ENCODE peak calls at places on chromosomes 2 and 18, in four cellular contexts. G is HepG2, Q is stomach, J is breast epithelium. X is an unnamed sample.

GRCh38 chr2:143974262-143974661 is 545.7 kb downstream of the ZEB2 start:
- DNase-seq in Q (no peak), J (no peak), G (no peak), X (no peak)

GRCh38 chr2:15311201-15311882 is 249.8 kb downstream of the NBAS start:
- DNase-seq in J (no peak), G (no peak), Q (no peak), X (no peak)

GRCh38 chr2:15943378-15943851 is 3.1 kb downstream of the MYCN start:
- DNase-seq in J (no peak), Q (peak; percentile 47), G (no peak), X (peak; percentile 23)

GRCh38 chr2:144477281-144477942 is 42.5 kb downstream of the ZEB2 start:
- DNase-seq in Q (no peak), J (no peak), G (no peak), X (no peak)

GRCh38 chr2:232520088-232520487 is at the start of gene PRSS56:
- DNase-seq in G (no peak), Q (no peak), J (no peak), X (no peak)

GRCh38 chr18:74895686-74896085 is 298.0 kb downstream of the ZNF407 start:
- DNase-seq in Q (no peak), G (peak; percentile 7), J (no peak), X (no peak)

GRCh38 chr2:101823849-101824248 is 126.3 kb downstream of the MAP4K4 start:
- DNase-seq in G (no peak), J (no peak), Q (no peak), X (no peak)

GRCh38 chr2:46351388-46352141 is 54.4 kb downstream of the EPAS1 start:
- DNase-seq in J (no peak), Q (peak; percentile 49), G (no peak), X (no peak)

GRCh38 chr2:68548396-68548795 is 81.0 kb downstream of the APLF start:
- DNase-seq in Q (no peak), J (no peak), G (no peak), X (no peak)

GRCh38 chr18:7174359-7175107 is 56.4 kb upstream of the LRRC30 start:
- DNase-seq in J (peak; percentile 56), Q (no peak), G (peak; percentile 10), X (no peak)

GRCh38 chr2:135164431-135164830 is 112.3 kb downstream of the RAB3GAP1 start:
- DNase-seq in G (no peak), J (no peak), Q (no peak), X (no peak)

GRCh38 chr2:220036431-220036830 is 409.0 kb downstream of the SLC4A3 start:
- DNase-seq in G (no peak), Q (no peak), J (no peak), X (no peak)

GRCh38 chr18:25351280-25351772 is 640 bp downstream of the ZNF521 start:
- DNase-seq in Q (no peak), J (no peak), G (no peak), X (no peak)

GRCh38 chr2:146661494-146662096 is 1183.2 kb upstream of the ACVR2A start:
- DNase-seq in J (no peak), G (peak; percentile 23), Q (no peak), X (no peak)

GRCh38 chr2:99804969-99805368 is 315.2 kb upstream of the REV1 start:
- DNase-seq in J (no peak), Q (no peak), G (no peak), X (no peak)

GRCh38 chr18:62524443-62525200 is 1.8 kb downstream of the ZCCHC2 start:
- DNase-seq in J (peak; percentile 50), G (no peak), Q (peak; percentile 73), X (peak; percentile 37)

GRCh38 chr2:20625920-20626697 is 24.8 kb downstream of the HS1BP3 start:
- DNase-seq in G (no peak), Q (peak; percentile 60), J (no peak), X (no peak)

GRCh38 chr2:231563378-231563961 is 29.2 kb upstream of the TEX44 start:
- DNase-seq in G (peak; percentile 34), J (peak; percentile 21), Q (peak; percentile 33), X (peak; percentile 50)

GRCh38 chr2:216553093-216553478 is 54.4 kb downstream of the RPL37A start:
- DNase-seq in Q (no peak), J (no peak), G (peak; percentile 96), X (no peak)

GRCh38 chr18:12076424-12077140 is 17.1 kb upstream of the ANKRD62 start:
- DNase-seq in J (no peak), G (no peak), Q (peak; percentile 55), X (no peak)

GRCh38 chr2:58992062-58992736 is 751.1 kb upstream of the FANCL start:
- DNase-seq in G (peak; percentile 12), Q (no peak), J (no peak), X (no peak)

GRCh38 chr2:174901075-174901474 is 104.1 kb downstream of the CHN1 start:
- DNase-seq in J (no peak), G (no peak), Q (no peak), X (no peak)

DNA sequence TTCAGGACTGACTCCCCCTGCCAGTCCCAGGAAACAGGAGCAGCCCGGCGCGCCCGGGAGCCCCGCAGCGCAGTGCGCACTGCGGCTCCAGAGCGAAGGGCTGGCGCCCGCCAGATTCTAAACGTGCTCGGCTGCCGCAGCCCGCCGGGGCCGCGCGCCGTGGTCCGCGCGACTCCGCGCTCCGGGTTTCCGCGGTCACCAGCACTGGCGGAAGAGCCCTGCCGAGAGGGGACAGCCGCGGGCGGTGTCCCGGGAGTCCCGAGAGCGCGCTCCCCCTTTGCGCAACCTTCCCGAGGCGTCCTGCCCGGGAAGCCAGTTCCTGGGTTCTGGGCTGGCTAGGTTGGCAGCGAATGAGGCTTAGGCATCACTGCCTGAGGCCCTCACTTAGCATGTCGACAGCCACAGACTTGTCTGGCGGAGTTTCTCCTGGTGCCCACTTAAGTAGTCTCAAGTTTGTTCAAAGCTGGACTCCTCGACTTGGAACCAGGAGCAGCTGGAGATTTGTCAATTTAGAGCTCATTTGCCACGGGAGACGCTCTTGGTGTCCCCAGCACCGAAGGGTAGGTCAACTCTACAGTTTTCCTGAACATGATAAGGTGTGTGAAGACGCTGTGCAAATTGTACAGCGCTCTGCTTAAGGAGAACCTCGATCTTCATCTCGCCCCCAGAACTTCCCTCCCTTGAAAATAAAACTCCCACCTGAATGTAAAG is 1.5 kb upstream of the VSNL1 start:
- DNase-seq in G (peak; percentile 83), Q (peak; percentile 78), J (peak; percentile 80), X (no peak)
- TF ChIP-seq POLR2A in G (peak; percentile 88), Q (no peak), J (no peak), X (no peak)

GRCh38 chr2:73890301-73891092 is 2.3 kb upstream of the ACTG2 start:
- DNase-seq in J (no peak), G (peak; percentile 19), Q (no peak), X (no peak)
- TF ChIP-seq POLR2AphosphoS5 in J (no peak), G (no peak), Q (no peak), X (no peak)

GRCh38 chr2:38190542-38191218 is 114.7 kb upstream of the CYP1B1 start:
- DNase-seq in Q (no peak), G (no peak), J (no peak), X (no peak)
- TF ChIP-seq POLR2A in Q (no peak), G (no peak), J (no peak), X (no peak)

GRCh38 chr2:65393743-65394422 is 38.5 kb downstream of the SPRED2 start:
- DNase-seq in G (no peak), J (no peak), Q (no peak), X (no peak)

GRCh38 chr2:65392609-65393008 is 39.8 kb downstream of the SPRED2 start:
- DNase-seq in J (no peak), Q (no peak), G (no peak), X (no peak)

GRCh38 chr2:65395621-65396347 is 36.6 kb downstream of the SPRED2 start:
- DNase-seq in Q (no peak), J (no peak), G (no peak), X (no peak)

GRCh38 chr2:65397122-65397521 is 35.3 kb downstream of the SPRED2 start:
- DNase-seq in Q (no peak), G (no peak), J (no peak), X (no peak)

GRCh38 chr2:65396348-65397026 is 35.9 kb downstream of the SPRED2 start:
- DNase-seq in J (no peak), G (peak; percentile 90), Q (peak; percentile 56), X (no peak)
- TF ChIP-seq POLR2AphosphoS5 in J (no peak), G (no peak), Q (no peak), X (no peak)

GRCh38 chr18:46169464-46169941 is 65.3 kb downstream of the HAUS1 start:
- DNase-seq in G (peak; percentile 58), Q (no peak), J (no peak), X (no peak)

GRCh38 chr18:46173393-46174316 is 69.5 kb downstream of the HAUS1 start:
- DNase-seq in G (peak; percentile 87), Q (peak; percentile 93), J (peak; percentile 88), X (peak; percentile 92)

GRCh38 chr18:46171331-46171730 is 67.1 kb downstream of the HAUS1 start:
- DNase-seq in J (no peak), G (no peak), Q (no peak), X (no peak)

GRCh38 chr18:46179306-46179705 is 75.1 kb downstream of the HAUS1 start:
- DNase-seq in G (no peak), Q (no peak), J (no peak), X (no peak)

DNA sequence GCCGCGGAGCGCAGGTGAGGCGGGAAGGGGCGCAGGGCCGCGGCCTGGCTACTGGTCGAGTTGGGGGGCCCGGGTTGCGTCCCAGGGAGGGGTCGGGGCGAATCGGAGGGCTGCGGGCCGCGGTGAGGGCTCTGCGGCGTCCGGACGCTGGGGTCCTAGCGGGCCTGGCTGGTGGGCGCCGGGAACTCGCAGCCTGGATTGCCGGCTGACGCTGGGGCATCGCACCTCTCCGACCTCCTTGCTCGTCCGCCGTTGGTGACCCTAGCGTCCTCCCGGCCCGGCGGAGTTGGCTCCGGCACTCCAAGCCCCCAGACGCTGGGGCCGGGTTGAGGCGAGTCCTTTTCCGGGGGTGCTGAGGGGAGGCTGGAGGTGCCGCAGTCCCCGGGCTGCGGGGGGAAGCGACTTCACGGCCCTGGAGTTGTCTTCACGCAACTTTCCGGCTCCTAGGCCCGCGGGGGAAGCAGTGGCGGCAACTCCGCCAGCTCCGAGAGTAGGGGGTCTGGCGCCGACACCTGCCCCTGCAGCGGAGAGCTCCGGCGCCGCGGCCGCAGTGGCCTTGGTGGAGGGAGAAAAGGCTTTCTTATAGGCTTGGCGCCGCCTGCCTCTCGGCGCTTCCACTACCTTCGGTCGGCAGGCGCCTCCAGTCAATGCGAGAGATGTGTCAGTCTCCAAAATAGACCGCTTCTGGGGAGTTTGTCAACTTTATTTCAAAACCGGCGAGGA is 70.3 kb downstream of the HAUS1 start:
- DNase-seq in J (peak; percentile 18), Q (peak; percentile 31), G (no peak), X (peak; percentile 46)
- TF ChIP-seq POLR2A in J (no peak), Q (no peak), G (peak; percentile 39), X (peak; percentile 37)

GRCh38 chr2:43139996-43140621 is 86.3 kb downstream of the ZFP36L2 start:
- DNase-seq in J (no peak), G (no peak), Q (no peak), X (no peak)
- TF ChIP-seq POLR2AphosphoS5 in J (no peak), G (no peak), Q (no peak), X (no peak)

X was measured in GM12892.